ENCODE peak calls at places on chromosomes 5 and 9, in six cellular contexts. B, R, H, O, G and P are unnamed samples.

GRCh38 chr5:100722657-100723056 is 180.4 kb downstream of the ST8SIA4 start:
- DNase-seq in B (no peak), R (no peak), H (no peak), O (no peak), G (no peak), P (no peak)

GRCh38 chr9:95028855-95029219 is 288.7 kb downstream of the FANCC start:
- DNase-seq in B (no peak), R (no peak), H (no peak), O (no peak), G (no peak), P (no peak)

GRCh38 chr9:19252885-19253219 is 22.4 kb downstream of the DENND4C start:
- DNase-seq in B (no peak), R (no peak), H (no peak), O (no peak), G (no peak), P (no peak)

GRCh38 chr9:18826248-18826647 is 206.8 kb downstream of the SAXO1 start:
- DNase-seq in B (no peak), R (no peak), H (no peak), O (no peak), G (no peak), P (no peak)

GRCh38 chr9:133162802-133163558 is 734 bp downstream of the GBGT1 start:
- DNase-seq in B (no peak), R (no peak), H (peak), O (peak), G (no peak), P (no peak)

GRCh38 chr9:31034311-31034710 is 1350.1 kb upstream of the ACO1 start:
- DNase-seq in B (no peak), R (no peak), H (no peak), O (no peak), G (no peak), P (no peak)

GRCh38 chr5:143443330-143443729 is 39.8 kb upstream of the NR3C1 start:
- DNase-seq in B (no peak), R (no peak), H (no peak), O (no peak), G (no peak), P (no peak)

GRCh38 chr5:150568663-150569062 is 60.7 kb downstream of the NDST1 start:
- DNase-seq in B (no peak), R (no peak), H (no peak), O (no peak), G (no peak), P (no peak)

GRCh38 chr9:112029921-112030444 is 133.4 kb downstream of the UGCG start:
- DNase-seq in B (peak), R (no peak), H (no peak), O (no peak), G (no peak), P (peak)

GRCh38 chr5:5751496-5751895 is 329.0 kb downstream of the ICE1 start:
- DNase-seq in B (no peak), R (no peak), H (no peak), O (peak), G (no peak), P (no peak)

GRCh38 chr5:10545084-10545483 is 18.8 kb upstream of the ANKRD33B start:
- DNase-seq in B (no peak), R (no peak), H (no peak), O (no peak), G (no peak), P (no peak)

GRCh38 chr9:95570646-95571045 is 53.9 kb upstream of the PTCH1 start:
- DNase-seq in B (peak), R (no peak), H (no peak), O (no peak), G (no peak), P (no peak)

GRCh38 chr9:122190597-122191381 is 31.1 kb downstream of the MORN5 start:
- DNase-seq in B (peak), R (no peak), H (peak), O (no peak), G (peak), P (no peak)

GRCh38 chr5:5342784-5343183 is 79.7 kb upstream of the ICE1 start:
- DNase-seq in B (no peak), R (no peak), H (no peak), O (no peak), G (no peak), P (peak)

GRCh38 chr5:157924931-157925729 is 66.2 kb upstream of the CLINT1 start:
- DNase-seq in B (peak), R (no peak), H (peak), O (no peak), G (no peak), P (no peak)

GRCh38 chr5:93635991-93636390 is 53.0 kb downstream of the NR2F1 start:
- DNase-seq in B (no peak), R (no peak), H (no peak), O (no peak), G (no peak), P (no peak)

GRCh38 chr5:122152266-122152900 is 23.0 kb downstream of the ZNF474 start:
- DNase-seq in B (peak), R (no peak), H (no peak), O (no peak), G (no peak), P (peak)

GRCh38 chr9:3181049-3181953 is 337.4 kb upstream of the PUM3 start:
- DNase-seq in B (peak), R (peak), H (peak), O (peak), G (peak), P (no peak)

GRCh38 chr5:149799119-149799623 is 69.1 kb downstream of the PPARGC1B start:
- DNase-seq in B (peak), R (no peak), H (peak), O (no peak), G (peak), P (peak)

GRCh38 chr5:54873696-54874095 is 111.7 kb downstream of the ESM1 start:
- DNase-seq in B (peak), R (no peak), H (no peak), O (no peak), G (no peak), P (no peak)

GRCh38 chr5:54757541-54757940 is 227.9 kb downstream of the ESM1 start:
- DNase-seq in B (no peak), R (no peak), H (no peak), O (no peak), G (no peak), P (no peak)

GRCh38 chr5:179967489-179967888 is 59.8 kb upstream of the TBC1D9B start:
- DNase-seq in B (no peak), R (no peak), H (peak), O (no peak), G (no peak), P (no peak)

GRCh38 chr5:90096415-90097081 is 313.0 kb downstream of the CETN3 start:
- DNase-seq in B (peak), R (no peak), H (no peak), O (no peak), G (no peak), P (peak)

GRCh38 chr5:8340739-8341344 is 471.9 kb downstream of the MTRR start:
- DNase-seq in B (peak), R (no peak), H (no peak), O (peak), G (no peak), P (peak)